ENCODE peak calls at places on chromosomes 16 and 17, in six cellular contexts. One of them, this sample, is unnamed.
A peak's percentile ranks its signal among the peaks of the same experiment; 100 is the strongest.

GRCh38 chr16:2470603-2471015 is 488 bp upstream of the NTN3 start:
- DNase-seq in tibial artery: no peak
- DNase-seq in Peyer's patch: no peak
- DNase-seq in body of pancreas: no peak
- DNase-seq in mesendoderm: no peak
- DNase-seq in HL-60: no peak
- DNase-seq in this sample: no peak

GRCh38 chr17:79808763-79809529 is 12.1 kb upstream of the CBX8 start:
- DNase-seq in tibial artery: no peak
- DNase-seq in Peyer's patch: peak; percentile 66
- DNase-seq in HL-60: no peak
- DNase-seq in body of pancreas: peak; percentile 65
- DNase-seq in mesendoderm: peak; percentile 84
- DNase-seq in this sample: peak; percentile 50

GRCh38 chr17:7293131-7293557 is 1.3 kb downstream of the YBX2 start:
- DNase-seq in mesendoderm: no peak
- DNase-seq in tibial artery: peak; percentile 64
- DNase-seq in HL-60: no peak
- DNase-seq in body of pancreas: no peak
- DNase-seq in Peyer's patch: no peak
- DNase-seq in this sample: no peak

GRCh38 chr17:52106638-52107261 is 51.8 kb downstream of the CA10 start:
- DNase-seq in body of pancreas: peak; percentile 73
- DNase-seq in tibial artery: no peak
- DNase-seq in HL-60: peak; percentile 1
- DNase-seq in mesendoderm: peak; percentile 49
- DNase-seq in Peyer's patch: peak; percentile 58
- DNase-seq in this sample: no peak

GRCh38 chr17:57782642-57783337 is 37.7 kb upstream of the CCDC182 start:
- DNase-seq in Peyer's patch: no peak
- DNase-seq in tibial artery: no peak
- DNase-seq in body of pancreas: no peak
- DNase-seq in mesendoderm: peak; percentile 26
- DNase-seq in HL-60: no peak
- DNase-seq in this sample: no peak

GRCh38 chr17:9236286-9237052 is 215.2 kb downstream of the NTN1 start:
- DNase-seq in HL-60: no peak
- DNase-seq in Peyer's patch: no peak
- DNase-seq in tibial artery: no peak
- DNase-seq in body of pancreas: peak; percentile 38
- DNase-seq in mesendoderm: no peak
- DNase-seq in this sample: no peak

GRCh38 chr16:17327671-17328335 is 143.0 kb downstream of the XYLT1 start:
- DNase-seq in HL-60: no peak
- DNase-seq in Peyer's patch: no peak
- DNase-seq in body of pancreas: no peak
- DNase-seq in mesendoderm: no peak
- DNase-seq in tibial artery: peak; percentile 25
- DNase-seq in this sample: no peak

GRCh38 chr17:4604111-4604644 is 19.8 kb downstream of the SMTNL2 start:
- DNase-seq in tibial artery: no peak
- DNase-seq in Peyer's patch: peak; percentile 54
- DNase-seq in body of pancreas: peak; percentile 42
- DNase-seq in mesendoderm: no peak
- DNase-seq in HL-60: no peak
- DNase-seq in this sample: no peak

GRCh38 chr17:28623696-28624095 is 9.7 kb upstream of the RSKR start:
- DNase-seq in body of pancreas: no peak
- DNase-seq in mesendoderm: no peak
- DNase-seq in Peyer's patch: no peak
- DNase-seq in HL-60: no peak
- DNase-seq in tibial artery: no peak
- DNase-seq in this sample: no peak

GRCh38 chr16:67470314-67470713 is 10.6 kb downstream of the ATP6V0D1 start:
- DNase-seq in body of pancreas: peak; percentile 94
- DNase-seq in Peyer's patch: peak; percentile 60
- DNase-seq in mesendoderm: no peak
- DNase-seq in tibial artery: peak; percentile 86
- DNase-seq in HL-60: no peak
- DNase-seq in this sample: peak; percentile 87

GRCh38 chr17:64001763-64002529 is 3.8 kb downstream of the PRR29 start:
- DNase-seq in body of pancreas: no peak
- DNase-seq in tibial artery: no peak
- DNase-seq in HL-60: no peak
- DNase-seq in mesendoderm: no peak
- DNase-seq in Peyer's patch: peak; percentile 64
- DNase-seq in this sample: peak; percentile 79

GRCh38 chr17:21235921-21236320 is 17.3 kb downstream of the NATD1 start:
- DNase-seq in body of pancreas: no peak
- DNase-seq in tibial artery: no peak
- DNase-seq in HL-60: no peak
- DNase-seq in mesendoderm: no peak
- DNase-seq in Peyer's patch: no peak
- DNase-seq in this sample: no peak

GRCh38 chr17:42072323-42073187 is 22.2 kb upstream of the C17orf113 start:
- DNase-seq in tibial artery: no peak
- DNase-seq in body of pancreas: peak; percentile 62
- DNase-seq in HL-60: peak; percentile 6
- DNase-seq in Peyer's patch: no peak
- DNase-seq in mesendoderm: no peak
- DNase-seq in this sample: no peak

GRCh38 chr17:56034120-56034757 is 119.0 kb upstream of the ANKFN1 start:
- DNase-seq in tibial artery: no peak
- DNase-seq in Peyer's patch: no peak
- DNase-seq in mesendoderm: no peak
- DNase-seq in HL-60: no peak
- DNase-seq in body of pancreas: no peak
- DNase-seq in this sample: no peak

GRCh38 chr16:66991545-66992077 is 3.2 kb downstream of the CES4A start:
- DNase-seq in mesendoderm: no peak
- DNase-seq in Peyer's patch: no peak
- DNase-seq in tibial artery: no peak
- DNase-seq in body of pancreas: no peak
- DNase-seq in HL-60: no peak
- DNase-seq in this sample: no peak

GRCh38 chr16:87681990-87682570 is 79.8 kb downstream of the JPH3 start:
- DNase-seq in body of pancreas: no peak
- DNase-seq in tibial artery: no peak
- DNase-seq in HL-60: no peak
- DNase-seq in mesendoderm: peak; percentile 47
- DNase-seq in Peyer's patch: no peak
- DNase-seq in this sample: no peak

GRCh38 chr17:43576563-43577229 is 30.6 kb upstream of the ETV4 start:
- DNase-seq in HL-60: peak; percentile 38
- DNase-seq in tibial artery: peak; percentile 73
- DNase-seq in mesendoderm: peak; percentile 90
- DNase-seq in Peyer's patch: peak; percentile 84
- DNase-seq in body of pancreas: peak; percentile 75
- DNase-seq in this sample: peak; percentile 69

GRCh38 chr16:27322858-27323780 is 9.3 kb downstream of the IL4R start:
- DNase-seq in tibial artery: peak; percentile 25
- DNase-seq in body of pancreas: peak; percentile 73
- DNase-seq in Peyer's patch: peak; percentile 88
- DNase-seq in HL-60: no peak
- DNase-seq in mesendoderm: peak; percentile 80
- DNase-seq in this sample: no peak

GRCh38 chr16:67857547-67858233 is 10.2 kb upstream of the CENPT start:
- DNase-seq in HL-60: no peak
- DNase-seq in tibial artery: peak; percentile 89
- DNase-seq in body of pancreas: peak; percentile 80
- DNase-seq in Peyer's patch: peak; percentile 89
- DNase-seq in mesendoderm: peak; percentile 96
- DNase-seq in this sample: peak; percentile 90

GRCh38 chr16:19875900-19876299 is 8.7 kb downstream of the GPRC5B start:
- DNase-seq in mesendoderm: no peak
- DNase-seq in tibial artery: no peak
- DNase-seq in Peyer's patch: no peak
- DNase-seq in body of pancreas: no peak
- DNase-seq in HL-60: no peak
- DNase-seq in this sample: no peak

GRCh38 chr16:12002447-12003006 is 26.0 kb downstream of the SNX29 start:
- DNase-seq in body of pancreas: no peak
- DNase-seq in tibial artery: no peak
- DNase-seq in mesendoderm: no peak
- DNase-seq in Peyer's patch: no peak
- DNase-seq in HL-60: no peak
- DNase-seq in this sample: no peak

GRCh38 chr17:65190467-65191095 is 53.4 kb downstream of the RGS9 start:
- DNase-seq in body of pancreas: no peak
- DNase-seq in tibial artery: no peak
- DNase-seq in mesendoderm: no peak
- DNase-seq in Peyer's patch: no peak
- DNase-seq in HL-60: no peak
- DNase-seq in this sample: no peak

GRCh38 chr16:72371307-72372081 is 199.5 kb upstream of the PMFBP1 start:
- DNase-seq in body of pancreas: no peak
- DNase-seq in mesendoderm: peak; percentile 95
- DNase-seq in tibial artery: no peak
- DNase-seq in HL-60: no peak
- DNase-seq in Peyer's patch: no peak
- DNase-seq in this sample: no peak

GRCh38 chr17:81040791-81041337 is 5.9 kb downstream of the BAIAP2 start:
- DNase-seq in HL-60: no peak
- DNase-seq in mesendoderm: peak; percentile 69
- DNase-seq in body of pancreas: no peak
- DNase-seq in Peyer's patch: no peak
- DNase-seq in tibial artery: no peak
- DNase-seq in this sample: no peak

GRCh38 chr17:7884581-7885356 is 3.8 kb upstream of the CHD3 start:
- DNase-seq in HL-60: no peak
- DNase-seq in mesendoderm: no peak
- DNase-seq in body of pancreas: peak; percentile 56
- DNase-seq in Peyer's patch: peak; percentile 50
- DNase-seq in tibial artery: no peak
- DNase-seq in this sample: no peak

GRCh38 chr17:57668332-57668731 is 76.8 kb downstream of the CCDC182 start:
- DNase-seq in mesendoderm: no peak
- DNase-seq in Peyer's patch: no peak
- DNase-seq in tibial artery: no peak
- DNase-seq in HL-60: no peak
- DNase-seq in body of pancreas: no peak
- DNase-seq in this sample: no peak

DNA sequence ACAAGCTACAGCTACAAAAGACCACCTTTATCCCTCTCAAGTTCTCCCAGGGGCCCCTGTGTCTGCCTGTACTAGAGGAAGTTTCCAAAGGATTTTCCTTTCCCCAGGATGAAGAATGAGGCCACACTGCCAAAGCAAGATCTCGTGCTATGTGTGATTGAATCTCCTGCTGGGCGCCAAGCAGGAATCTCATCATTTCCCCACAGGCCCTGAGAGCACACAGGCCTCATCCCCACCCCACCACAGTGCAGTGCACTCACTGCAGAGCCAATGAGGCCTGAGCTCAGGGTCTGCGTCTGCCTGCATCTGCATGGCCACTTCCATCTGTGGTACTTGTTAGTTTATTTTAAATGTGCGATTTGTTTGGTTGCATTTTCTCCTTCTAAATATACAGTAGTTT is 387.4 kb upstream of the ASIC2 start:
- DNase-seq in HL-60: no peak
- DNase-seq in tibial artery: no peak
- DNase-seq in body of pancreas: no peak
- DNase-seq in mesendoderm: peak; percentile 2
- DNase-seq in Peyer's patch: no peak
- DNase-seq in this sample: no peak
- H3K27me3 ChIP-seq in HL-60: no peaks in the 10 kb centered on the region
- H3K27me3 ChIP-seq in tibial artery: no peaks in the 10 kb centered on the region
- H3K27me3 ChIP-seq in body of pancreas: no peaks in the 10 kb centered on the region
- H3K27me3 ChIP-seq in mesendoderm: no peaks in the 10 kb centered on the region
- H3K27me3 ChIP-seq in Peyer's patch: no peaks in the 10 kb centered on the region
- H3K27me3 ChIP-seq in this sample: no peaks in the 10 kb centered on the region

GRCh38 chr16:89010210-89010925 is 33.4 kb upstream of the CBFA2T3 start:
- DNase-seq in HL-60: no peak
- DNase-seq in Peyer's patch: no peak
- DNase-seq in body of pancreas: no peak
- DNase-seq in tibial artery: peak; percentile 44
- DNase-seq in mesendoderm: no peak
- DNase-seq in this sample: no peak
- H3K27ac ChIP-seq in HL-60: no peak overlapping the region
- H3K27ac ChIP-seq in Peyer's patch: no peak overlapping the region
- H3K27ac ChIP-seq in body of pancreas: no peak overlapping the region
- H3K27ac ChIP-seq in tibial artery: no peak overlapping the region
- H3K27ac ChIP-seq in mesendoderm: no peak overlapping the region
- H3K27ac ChIP-seq in this sample: no peak overlapping the region

DNA sequence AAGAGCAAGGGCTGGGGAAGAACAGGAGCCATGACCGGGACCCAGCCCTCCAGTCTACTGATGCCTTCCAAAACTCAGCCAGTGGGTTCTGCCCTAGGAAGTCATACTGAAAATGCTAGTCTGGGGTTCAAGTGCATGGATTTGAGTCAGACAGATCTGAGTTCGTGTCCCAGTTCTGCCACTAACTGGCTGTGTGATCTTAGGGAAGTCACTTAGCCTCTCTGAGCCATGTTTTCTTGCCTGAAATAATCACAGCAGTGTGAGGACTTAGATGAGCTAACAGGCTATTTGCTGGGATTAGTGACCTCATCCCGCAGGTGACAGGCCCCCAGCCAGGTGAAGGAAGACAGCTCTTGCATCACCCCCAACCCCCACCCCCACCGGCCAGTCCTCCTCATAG is 4.4 kb downstream of the GRIN2C start:
- DNase-seq in Peyer's patch: no peak
- DNase-seq in tibial artery: no peak
- DNase-seq in body of pancreas: no peak
- DNase-seq in HL-60: no peak
- DNase-seq in mesendoderm: no peak
- DNase-seq in this sample: no peak
- H3K27me3 ChIP-seq in Peyer's patch: peaks cover under 1% of the 10 kb centered on the region
- H3K27me3 ChIP-seq in tibial artery: peaks cover 95% of the 10 kb centered on the region
- H3K27me3 ChIP-seq in body of pancreas: peaks cover 43% of the 10 kb centered on the region
- H3K27me3 ChIP-seq in HL-60: peaks cover 65% of the 10 kb centered on the region
- H3K27me3 ChIP-seq in mesendoderm: peaks cover 32% of the 10 kb centered on the region
- H3K27me3 ChIP-seq in this sample: peaks cover 11% of the 10 kb centered on the region

GRCh38 chr16:24686678-24687077 is 42.8 kb upstream of the TNRC6A start:
- DNase-seq in Peyer's patch: no peak
- DNase-seq in HL-60: no peak
- DNase-seq in tibial artery: no peak
- DNase-seq in body of pancreas: no peak
- DNase-seq in mesendoderm: no peak
- DNase-seq in this sample: no peak
- H3K27ac ChIP-seq in Peyer's patch: no peak overlapping the region
- H3K27ac ChIP-seq in HL-60: no peak overlapping the region
- H3K27ac ChIP-seq in tibial artery: peak overlapping the region; percentile 43
- H3K27ac ChIP-seq in body of pancreas: no peak overlapping the region
- H3K27ac ChIP-seq in mesendoderm: no peak overlapping the region
- H3K27ac ChIP-seq in this sample: no peak overlapping the region

This sample was measured in lung.